ENCODE peak calls at places on chromosomes 1 and 21, in eight cellular contexts. X is aorta, U is choroid plexus epithelial cell, W is activated T-helper 1 cell treated with Interleukin-2 at 50 U/mL for 16 hours, P is NCI-H1436 treated with DMSO at 0.1 percent for 48 hours, Q is HT1080, S is NCI-H2029, J is GM04503. I is an unnamed sample.

GRCh38 chr1:44707959-44708831 is 22.8 kb downstream of the RNU5D-1 start:
- DNase-seq in X (no peak), W (no peak), J (peak), Q (peak), P (no peak), S (peak), U (peak), I (no peak)

GRCh38 chr1:71154454-71154853 is 73.6 kb upstream of the ZRANB2 start:
- DNase-seq in S (no peak), J (no peak), U (no peak), P (no peak), X (no peak), W (no peak), Q (no peak), I (no peak)

GRCh38 chr1:31725777-31726535 is 22.1 kb upstream of the COL16A1 start:
- DNase-seq in S (no peak), P (no peak), W (no peak), U (no peak), X (no peak), J (no peak), Q (no peak), I (no peak)

GRCh38 chr1:105072850-105073249 is 1323.2 kb downstream of the AMY1C start:
- DNase-seq in J (no peak), P (no peak), Q (no peak), U (no peak), W (no peak), S (no peak), X (no peak), I (no peak)

GRCh38 chr1:12166834-12167492 is at the start of gene TNFRSF1B:
- DNase-seq in J (no peak), Q (no peak), P (no peak), S (no peak), U (peak), X (peak), W (peak), I (no peak)

GRCh38 chr21:14072761-14073535 is 137.8 kb downstream of the LIPI start:
- DNase-seq in X (no peak), Q (no peak), S (no peak), W (no peak), J (no peak), U (no peak), P (no peak), I (no peak)

GRCh38 chr1:39936724-39937491 is 18.0 kb upstream of the MFSD2A start:
- DNase-seq in J (no peak), P (no peak), Q (no peak), W (no peak), X (no peak), U (no peak), S (no peak), I (no peak)

GRCh38 chr1:190377294-190377693 is 100.4 kb downstream of the BRINP3 start:
- DNase-seq in J (no peak), U (no peak), S (no peak), P (no peak), X (no peak), Q (no peak), W (no peak), I (no peak)

GRCh38 chr1:219518168-219518905 is 94.6 kb downstream of the ZC3H11B start:
- DNase-seq in Q (peak), U (peak), W (no peak), X (no peak), S (no peak), P (no peak), J (peak), I (no peak)

GRCh38 chr1:44587796-44588460 is 86.4 kb downstream of the TMEM53 start:
- DNase-seq in X (no peak), U (no peak), J (no peak), S (no peak), P (no peak), W (no peak), Q (peak), I (no peak)

GRCh38 chr1:98692482-98692881 is 31.0 kb downstream of the SNX7 start:
- DNase-seq in U (no peak), W (no peak), J (no peak), Q (no peak), P (no peak), X (no peak), S (no peak), I (no peak)

GRCh38 chr1:209134001-209134400 is 449.5 kb upstream of the CAMK1G start:
- DNase-seq in P (no peak), U (no peak), W (no peak), J (no peak), Q (no peak), X (no peak), S (no peak), I (no peak)

GRCh38 chr1:160954158-160955104 is at the start of gene ITLN2:
- DNase-seq in S (no peak), W (peak), J (no peak), Q (peak), X (no peak), P (no peak), U (peak), I (no peak)

GRCh38 chr1:111735858-111736544 is 3.2 kb downstream of the INKA2 start:
- DNase-seq in J (no peak), W (no peak), P (no peak), S (no peak), X (no peak), Q (no peak), U (peak), I (peak)

GRCh38 chr1:40339420-40340323 is 22.6 kb upstream of the COL9A2 start:
- DNase-seq in P (no peak), S (peak), W (no peak), X (no peak), Q (no peak), J (no peak), U (no peak), I (no peak)

GRCh38 chr1:77126309-77126708 is 92.9 kb downstream of the PIGK start:
- DNase-seq in J (peak), U (peak), W (no peak), Q (peak), P (peak), S (no peak), X (no peak), I (no peak)

GRCh38 chr1:38052750-38053415 is 6.3 kb upstream of the POU3F1 start:
- DNase-seq in J (no peak), X (no peak), P (no peak), Q (no peak), W (no peak), U (no peak), S (peak), I (no peak)

GRCh38 chr21:35254752-35255138 is 205.6 kb upstream of the RUNX1 start:
- DNase-seq in Q (no peak), J (no peak), U (no peak), P (no peak), X (no peak), S (no peak), W (no peak), I (peak)

GRCh38 chr1:10679521-10680220 is 116.8 kb downstream of the CASZ1 start:
- DNase-seq in U (peak), Q (peak), S (peak), W (no peak), P (no peak), X (no peak), J (peak), I (peak)

GRCh38 chr21:28099296-28099695 is 893.4 kb downstream of the LTN1 start:
- DNase-seq in X (no peak), J (peak), S (no peak), W (no peak), Q (no peak), P (no peak), U (peak), I (no peak)

GRCh38 chr1:36211841-36212240 is 12.4 kb upstream of the THRAP3 start:
- DNase-seq in U (no peak), W (no peak), S (no peak), Q (no peak), P (no peak), X (no peak), J (no peak), I (no peak)

GRCh38 chr1:202107801-202108731 is 14.7 kb upstream of the GPR37L1 start:
- DNase-seq in Q (no peak), X (no peak), S (peak), W (no peak), P (no peak), U (no peak), J (no peak), I (peak)

I was measured in NCI-H187 treated with DMSO at 0.1 percent for 48 hours.